ENCODE peak calls at places on chromosomes 3 and 15, in five cellular contexts. B, H, E, L and M are unnamed samples.

GRCh38 chr3:52194541-52195296 is 3.2 kb upstream of the ALAS1 start:
- DNase-seq in E (no peak), H (no peak), L (peak), B (no peak), M (no peak)

GRCh38 chr15:51647128-51647562 is 24.6 kb upstream of the DMXL2 start:
- DNase-seq in E (peak), H (no peak), B (no peak), L (peak), M (no peak)

GRCh38 chr3:109073116-109073515 is 44.8 kb downstream of the MORC1 start:
- DNase-seq in L (no peak), H (no peak), B (no peak), E (no peak), M (no peak)

GRCh38 chr3:97835761-97836160 is 13.9 kb downstream of the CRYBG3 start:
- DNase-seq in H (no peak), L (no peak), B (no peak), E (peak), M (no peak)

GRCh38 chr3:107598926-107599754 is 76.4 kb downstream of the BBX start:
- DNase-seq in H (peak), L (peak), E (peak), B (peak), M (no peak)

GRCh38 chr15:40928351-40928974 is 677 bp upstream of the DLL4 start:
- DNase-seq in H (no peak), L (peak), E (no peak), B (no peak), M (no peak)

GRCh38 chr3:111859061-111859973 is at the start of gene PHLDB2:
- DNase-seq in E (peak), H (peak), L (peak), B (peak), M (peak)

GRCh38 chr15:37058316-37058985 is 41.9 kb downstream of the MEIS2 start:
- DNase-seq in L (no peak), B (no peak), E (peak), H (no peak), M (no peak)

GRCh38 chr15:75200765-75201608 is 695 bp upstream of the C15orf39 start:
- DNase-seq in H (peak), E (peak), B (peak), L (peak), M (no peak)

GRCh38 chr3:64023187-64023860 is at the start of gene PSMD6:
- DNase-seq in H (peak), E (peak), L (peak), B (peak), M (peak)

GRCh38 chr3:74328505-74328904 is 286.0 kb downstream of the CNTN3 start:
- DNase-seq in B (no peak), E (no peak), L (no peak), H (no peak), M (no peak)

GRCh38 chr3:14199641-14200040 is 21.0 kb downstream of the LSM3 start:
- DNase-seq in L (no peak), E (no peak), H (no peak), B (no peak), M (no peak)

GRCh38 chr3:71754610-71755253 is 1.1 kb downstream of the GPR27 start:
- DNase-seq in H (no peak), E (no peak), L (no peak), B (no peak), M (no peak)

GRCh38 chr15:44468713-44469385 is 41.4 kb downstream of the CTDSPL2 start:
- DNase-seq in E (peak), L (no peak), B (no peak), H (no peak), M (no peak)

GRCh38 chr15:35209838-35210237 is 124.7 kb upstream of the NANOGP8 start:
- DNase-seq in L (no peak), B (no peak), E (no peak), H (no peak), M (no peak)

GRCh38 chr3:21645121-21645897 is 105.7 kb downstream of the ZNF385D start:
- DNase-seq in B (no peak), L (no peak), E (peak), H (no peak), M (no peak)

GRCh38 chr15:75232252-75232813 is 25.8 kb upstream of the GOLGA6C start:
- DNase-seq in E (no peak), L (no peak), B (no peak), H (no peak), M (no peak)

GRCh38 chr3:152037304-152037703 is 163.9 kb downstream of the SUCNR1 start:
- DNase-seq in B (no peak), H (no peak), L (no peak), E (no peak), M (no peak)

GRCh38 chr3:107892960-107893359 is 197.9 kb downstream of the CD47 start:
- DNase-seq in E (no peak), L (no peak), H (no peak), B (no peak), M (no peak)

GRCh38 chr15:72197460-72198409 is at the start of gene GRAMD2A:
- DNase-seq in E (peak), H (peak), B (no peak), L (peak), M (no peak)

GRCh38 chr3:25661694-25662455 is 2.8 kb downstream of the TOP2B start:
- DNase-seq in B (no peak), E (no peak), L (no peak), H (no peak), M (no peak)

GRCh38 chr15:52281085-52282035 is 14.2 kb downstream of the MYO5C start:
- DNase-seq in H (no peak), E (no peak), B (no peak), L (no peak), M (no peak)

DNA sequence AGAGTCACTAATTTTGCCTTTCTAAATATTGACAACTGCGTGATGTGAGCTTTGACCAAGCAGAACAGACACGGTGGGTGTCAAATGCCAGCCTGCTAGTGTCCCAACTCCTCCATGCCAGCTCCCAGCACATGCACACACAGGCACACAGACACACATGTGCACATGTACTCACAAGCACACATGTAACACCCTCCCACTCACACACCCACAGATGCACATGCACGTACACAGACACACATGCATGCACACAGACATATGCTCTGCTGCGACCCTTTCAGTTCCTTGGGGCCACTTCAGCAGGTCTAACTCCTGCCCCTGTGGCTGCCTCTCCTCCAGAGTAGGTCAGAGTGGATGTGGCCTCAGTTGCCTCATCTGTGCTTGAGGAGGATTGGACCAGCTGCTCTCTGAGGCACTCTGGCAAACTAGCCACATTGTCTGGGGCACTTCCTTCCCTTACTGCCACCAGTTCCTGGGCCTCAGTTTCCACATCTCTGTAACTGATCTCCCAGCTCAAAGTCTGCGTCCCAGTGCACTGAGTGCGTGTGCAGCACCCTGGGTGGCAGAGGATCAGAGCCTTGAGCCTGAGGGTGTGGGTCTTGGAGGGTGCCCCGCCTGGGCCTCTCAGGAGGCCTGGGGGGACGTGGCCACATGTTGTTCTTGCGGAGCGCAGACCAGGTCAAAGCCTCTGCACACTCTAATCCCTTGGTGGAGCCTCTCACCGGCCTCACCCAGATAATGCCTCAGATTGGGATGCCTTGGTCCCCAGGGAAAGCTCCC is 55.0 kb upstream of the PRR23E start:
- DNase-seq in E (no peak), L (no peak), B (no peak), H (no peak), M (no peak)
- TF ChIP-seq CTCF in E (no peak), L (no peak), B (no peak), H (no peak), M (no peak)

GRCh38 chr3:31157028-31157694 is 262.7 kb upstream of the GADL1 start:
- DNase-seq in B (no peak), L (no peak), H (no peak), E (no peak), M (no peak)
- TF ChIP-seq CTCF in B (no peak), L (no peak), H (no peak), E (no peak), M (no peak)

DNA sequence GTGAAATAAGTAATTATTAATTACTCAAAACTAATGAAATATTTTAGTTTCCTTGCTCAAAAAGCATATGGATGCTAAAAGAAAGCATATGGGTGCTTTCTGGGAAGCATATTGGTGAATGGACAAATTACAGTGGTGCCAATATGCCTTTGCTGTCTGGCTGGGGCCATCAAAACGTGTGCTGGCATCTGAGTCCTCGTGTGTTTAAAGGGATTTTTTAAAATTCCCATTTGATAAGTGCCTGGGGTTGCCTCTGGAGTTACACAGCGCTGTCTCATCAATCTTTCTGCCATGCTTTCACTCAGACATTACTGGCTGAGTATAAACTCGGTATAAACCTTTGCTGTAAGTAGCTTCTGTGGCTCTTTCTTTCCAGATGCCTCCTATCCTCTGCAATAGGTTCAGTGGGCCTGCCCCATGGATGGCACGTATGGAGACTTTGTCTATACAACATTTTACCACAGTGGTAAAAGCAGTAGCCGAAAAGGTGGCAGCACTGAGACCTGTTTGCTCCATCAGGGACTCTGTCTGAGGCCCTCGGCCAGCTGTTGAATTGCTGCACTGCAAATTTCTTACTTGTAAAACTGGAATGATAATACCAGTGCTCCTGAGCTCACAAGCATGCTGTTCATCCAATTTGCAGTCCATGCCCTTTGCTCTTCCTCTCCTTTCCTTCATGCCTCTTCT is 195.5 kb downstream of the LPP start:
- DNase-seq in E (peak), H (no peak), B (no peak), L (no peak), M (no peak)
- TF ChIP-seq CTCF in E (no peak), H (no peak), B (no peak), L (no peak), M (no peak)

GRCh38 chr15:78767331-78767951 is 43.8 kb downstream of the ADAMTS7 start:
- DNase-seq in L (no peak), B (no peak), H (no peak), E (no peak), M (no peak)
- TF ChIP-seq CTCF in L (no peak), B (no peak), H (no peak), E (no peak), M (no peak)

DNA sequence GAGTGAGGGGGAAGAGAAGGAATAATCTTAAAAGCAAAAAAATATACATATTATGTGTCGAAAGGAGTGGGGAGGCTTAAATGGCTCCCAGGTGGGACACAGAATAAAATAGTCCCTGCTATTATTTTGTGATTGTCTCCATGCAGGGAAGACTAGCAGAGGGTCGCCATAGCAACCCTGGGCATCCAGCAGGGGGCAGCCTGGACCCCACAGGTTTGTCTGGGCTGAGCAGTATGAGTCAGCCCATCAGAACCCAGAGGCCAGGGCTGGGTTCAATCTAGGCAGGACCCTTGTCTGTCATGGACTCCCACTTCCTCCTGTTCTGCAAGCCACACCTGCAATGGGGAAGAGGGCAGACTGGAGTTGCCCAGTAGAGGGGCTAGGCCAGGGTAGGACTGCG is 17.6 kb upstream of the LINGO1 start:
- DNase-seq in E (peak), H (no peak), B (no peak), L (peak), M (no peak)
- TF ChIP-seq CTCF in E (peak), H (no peak), B (no peak), L (no peak), M (peak)

DNA sequence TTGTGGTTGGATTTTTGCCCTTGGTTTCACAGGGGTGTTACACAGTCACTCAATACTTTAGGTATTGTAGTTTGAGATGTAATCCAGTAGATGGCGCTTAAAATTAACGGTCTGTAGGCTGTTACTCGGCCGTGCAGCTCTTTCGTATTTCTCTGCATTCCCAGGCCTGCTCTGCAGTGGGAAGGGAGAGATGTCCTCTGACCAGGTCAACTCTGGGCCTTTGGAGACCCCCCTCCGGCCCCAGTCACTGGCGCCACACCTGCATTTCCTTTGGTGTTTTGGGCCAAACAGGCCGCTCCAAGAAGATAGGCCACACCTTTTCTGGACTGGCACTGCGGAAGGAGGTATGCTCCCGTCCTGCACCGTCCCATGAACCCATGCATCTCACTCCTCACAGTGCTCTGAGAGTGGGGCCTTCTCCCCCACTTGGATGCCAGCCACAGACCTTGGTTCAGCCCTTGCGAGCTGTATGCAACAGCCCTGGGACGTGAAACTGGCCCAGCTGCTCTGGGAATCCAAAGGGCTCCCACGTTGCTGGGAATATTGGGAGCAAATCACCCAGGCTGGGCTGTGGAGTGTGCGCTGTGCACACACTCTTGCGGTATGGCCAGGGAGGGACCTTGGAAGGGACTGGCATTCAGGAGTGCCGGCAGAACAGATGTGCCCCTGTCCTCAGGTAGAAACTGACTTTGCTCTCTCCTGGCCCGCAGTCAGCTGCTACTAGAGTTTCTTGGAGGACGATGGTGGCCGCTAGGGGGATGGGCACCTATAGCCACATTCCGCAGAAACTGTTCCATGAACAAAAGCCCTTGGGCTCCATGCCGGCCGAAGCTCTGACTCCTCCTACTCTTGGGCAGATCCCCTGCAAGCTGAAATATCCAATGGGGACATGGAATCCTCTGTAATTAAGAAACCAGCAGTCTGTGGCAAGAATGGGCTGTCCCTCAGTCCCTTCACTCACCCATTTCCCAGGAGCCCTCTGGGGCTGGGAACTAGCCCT is 410.5 kb upstream of the CADM2 start:
- DNase-seq in E (peak), H (peak), L (no peak), B (no peak), M (no peak)
- TF ChIP-seq CTCF in E (peak), H (peak), L (no peak), B (no peak), M (peak)

DNA sequence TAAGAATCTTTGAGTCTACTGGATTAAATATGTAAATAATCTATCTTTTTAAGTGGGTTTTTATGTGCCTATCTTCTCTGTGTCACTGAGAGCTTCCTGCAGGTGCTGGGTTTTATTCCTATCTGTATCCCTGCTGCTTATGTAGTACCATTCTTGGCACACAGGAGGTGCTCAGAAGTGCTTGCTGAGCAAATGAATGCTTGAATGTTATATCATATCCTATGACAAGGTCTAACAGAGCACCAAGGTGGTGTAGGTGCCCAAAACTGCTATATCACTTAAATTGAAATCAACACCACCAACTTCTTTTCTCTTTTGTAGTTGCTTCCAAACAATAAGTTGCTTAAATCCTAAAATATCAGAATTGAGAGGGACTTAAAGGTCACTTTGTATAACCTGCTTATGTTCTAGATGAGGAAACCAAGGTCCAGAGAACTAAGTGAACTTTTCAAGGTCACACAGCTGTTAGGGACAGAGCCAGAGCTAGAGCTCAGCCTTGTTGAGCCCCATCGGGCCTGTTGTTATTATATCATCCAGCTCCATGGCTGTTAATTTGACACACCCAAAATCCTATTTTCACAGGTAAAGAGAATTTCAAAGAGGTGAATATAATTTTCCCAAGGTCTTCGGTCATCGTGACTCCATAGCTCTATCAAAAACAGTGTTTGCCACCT is 46.0 kb downstream of the CCNL1 start:
- DNase-seq in L (no peak), B (no peak), E (no peak), H (no peak), M (no peak)
- TF ChIP-seq CTCF in L (no peak), B (no peak), E (no peak), H (no peak), M (no peak)

DNA sequence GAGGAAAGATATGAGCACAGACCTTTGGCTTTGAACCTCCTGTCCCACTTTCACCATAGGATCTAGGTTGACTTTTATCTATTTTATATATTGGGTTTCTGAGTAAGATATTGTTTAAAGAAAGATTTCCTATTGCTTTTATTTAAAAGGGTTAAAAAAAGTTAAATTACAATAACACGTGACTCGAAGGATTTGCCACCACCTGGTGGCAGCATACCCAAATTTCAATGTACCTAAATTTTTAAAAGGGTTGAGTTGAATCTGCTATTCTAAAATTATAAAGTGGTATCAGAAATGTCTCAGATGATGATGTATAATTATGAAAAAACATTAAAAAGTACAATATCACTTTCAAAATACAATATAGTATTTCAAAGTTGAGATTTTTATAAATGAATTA is 368.4 kb downstream of the MECOM start:
- DNase-seq in L (peak), B (no peak), H (no peak), E (peak), M (no peak)
- TF ChIP-seq CTCF in L (peak), B (no peak), H (no peak), E (peak), M (peak)

DNA sequence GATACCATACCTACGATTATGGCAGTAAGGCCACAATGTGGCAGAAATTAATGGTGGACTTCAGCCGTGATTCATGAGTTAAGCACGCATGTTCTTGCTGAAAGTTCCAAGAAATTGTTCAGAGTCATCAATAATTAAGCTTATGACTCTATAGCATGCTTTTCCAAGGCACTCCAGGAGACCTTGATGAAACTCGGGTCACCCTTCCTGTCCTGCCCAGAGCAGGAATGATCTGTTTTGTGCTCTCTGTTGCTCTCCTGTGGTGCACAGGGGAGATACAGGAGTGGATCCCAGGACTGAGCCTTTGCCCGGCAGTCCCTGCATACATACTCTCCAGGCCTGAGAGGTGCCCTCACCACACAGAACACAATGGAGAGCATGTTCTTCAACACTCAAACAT is 141.6 kb upstream of the SLC2A2 start:
- DNase-seq in H (no peak), L (no peak), B (no peak), E (peak), M (no peak)
- TF ChIP-seq CTCF in H (no peak), L (no peak), B (no peak), E (peak), M (peak)

GRCh38 chr3:55157736-55158135 is 229.9 kb upstream of the LRTM1 start:
- DNase-seq in E (peak), B (no peak), L (no peak), H (no peak), M (no peak)
- TF ChIP-seq CTCF in E (no peak), B (no peak), L (no peak), H (no peak), M (no peak)